ENCODE peak calls at places on chromosomes 12 and 14, in six cellular contexts. One of them, this sample, is unnamed. For H3K4me1, the result is how much of the 10 kb centered on the place peaks cover.

GRCh38 chr14:55625481-55625880 is 45.5 kb downstream of the KTN1 start:
- DNase-seq in adrenal gland: no peak
- DNase-seq in endodermal cell: no peak
- DNase-seq in left ventricle myocardium inferior: no peak
- DNase-seq in left lung: no peak
- DNase-seq in transverse colon: no peak
- DNase-seq in this sample: no peak

GRCh38 chr12:1605129-1606020 is 11.0 kb upstream of the FBXL14 start:
- DNase-seq in adrenal gland: peak
- DNase-seq in endodermal cell: peak
- DNase-seq in transverse colon: peak
- DNase-seq in left lung: peak
- DNase-seq in left ventricle myocardium inferior: peak
- DNase-seq in this sample: peak

GRCh38 chr14:24315807-24316596 is 4.7 kb downstream of the LTB4R start:
- DNase-seq in transverse colon: peak
- DNase-seq in endodermal cell: peak
- DNase-seq in left lung: peak
- DNase-seq in adrenal gland: peak
- DNase-seq in left ventricle myocardium inferior: peak
- DNase-seq in this sample: peak

GRCh38 chr12:26275313-26276257 is 80.2 kb downstream of the SSPN start:
- DNase-seq in left ventricle myocardium inferior: no peak
- DNase-seq in endodermal cell: no peak
- DNase-seq in left lung: no peak
- DNase-seq in transverse colon: no peak
- DNase-seq in adrenal gland: no peak
- DNase-seq in this sample: no peak

GRCh38 chr14:72663076-72663487 is 230.8 kb downstream of the DPF3 start:
- DNase-seq in left ventricle myocardium inferior: no peak
- DNase-seq in transverse colon: no peak
- DNase-seq in adrenal gland: no peak
- DNase-seq in endodermal cell: no peak
- DNase-seq in left lung: no peak
- DNase-seq in this sample: no peak

GRCh38 chr12:11144297-11144696 is 9.9 kb upstream of the TAS2R30 start:
- DNase-seq in endodermal cell: no peak
- DNase-seq in left lung: no peak
- DNase-seq in transverse colon: no peak
- DNase-seq in left ventricle myocardium inferior: no peak
- DNase-seq in adrenal gland: no peak
- DNase-seq in this sample: no peak

GRCh38 chr14:68291820-68292219 is 472.2 kb downstream of the RAD51B start:
- DNase-seq in adrenal gland: no peak
- DNase-seq in left ventricle myocardium inferior: no peak
- DNase-seq in left lung: no peak
- DNase-seq in transverse colon: no peak
- DNase-seq in endodermal cell: peak
- DNase-seq in this sample: no peak

GRCh38 chr14:34168656-34169055 is 217.8 kb upstream of the EGLN3 start:
- DNase-seq in adrenal gland: no peak
- DNase-seq in left lung: no peak
- DNase-seq in transverse colon: no peak
- DNase-seq in left ventricle myocardium inferior: no peak
- DNase-seq in endodermal cell: no peak
- DNase-seq in this sample: no peak

GRCh38 chr14:26719514-26719913 is 121.7 kb upstream of the NOVA1 start:
- DNase-seq in left lung: no peak
- DNase-seq in transverse colon: no peak
- DNase-seq in left ventricle myocardium inferior: no peak
- DNase-seq in endodermal cell: no peak
- DNase-seq in adrenal gland: no peak
- DNase-seq in this sample: no peak

GRCh38 chr14:67856806-67857205 is 37.2 kb downstream of the RAD51B start:
- DNase-seq in adrenal gland: no peak
- DNase-seq in left lung: no peak
- DNase-seq in endodermal cell: no peak
- DNase-seq in left ventricle myocardium inferior: no peak
- DNase-seq in transverse colon: no peak
- DNase-seq in this sample: no peak

GRCh38 chr12:14403711-14404164 is 38.3 kb downstream of the ATF7IP start:
- DNase-seq in endodermal cell: no peak
- DNase-seq in left ventricle myocardium inferior: no peak
- DNase-seq in left lung: no peak
- DNase-seq in transverse colon: no peak
- DNase-seq in adrenal gland: peak
- DNase-seq in this sample: no peak

GRCh38 chr12:95918194-95918993 is 24.0 kb downstream of the CCDC38 start:
- DNase-seq in endodermal cell: peak
- DNase-seq in left ventricle myocardium inferior: no peak
- DNase-seq in transverse colon: peak
- DNase-seq in left lung: no peak
- DNase-seq in adrenal gland: peak
- DNase-seq in this sample: no peak

GRCh38 chr12:19574606-19575005 is 135.3 kb downstream of the AEBP2 start:
- DNase-seq in endodermal cell: peak
- DNase-seq in left ventricle myocardium inferior: no peak
- DNase-seq in left lung: no peak
- DNase-seq in adrenal gland: no peak
- DNase-seq in transverse colon: no peak
- DNase-seq in this sample: no peak

GRCh38 chr14:31189346-31190219 is 18.0 kb downstream of the HECTD1 start:
- DNase-seq in endodermal cell: no peak
- DNase-seq in left ventricle myocardium inferior: no peak
- DNase-seq in left lung: no peak
- DNase-seq in transverse colon: no peak
- DNase-seq in adrenal gland: no peak
- DNase-seq in this sample: no peak

GRCh38 chr12:3304436-3305135 is 186.4 kb upstream of the PRMT8 start:
- DNase-seq in left lung: no peak
- DNase-seq in left ventricle myocardium inferior: no peak
- DNase-seq in adrenal gland: no peak
- DNase-seq in endodermal cell: no peak
- DNase-seq in transverse colon: no peak
- DNase-seq in this sample: no peak

GRCh38 chr14:39217214-39217879 is 16.4 kb upstream of the MIA2 start:
- DNase-seq in left ventricle myocardium inferior: no peak
- DNase-seq in adrenal gland: no peak
- DNase-seq in endodermal cell: no peak
- DNase-seq in left lung: no peak
- DNase-seq in transverse colon: no peak
- DNase-seq in this sample: no peak

GRCh38 chr12:30613119-30613830 is 82.4 kb downstream of the IPO8 start:
- DNase-seq in adrenal gland: no peak
- DNase-seq in left ventricle myocardium inferior: no peak
- DNase-seq in left lung: no peak
- DNase-seq in endodermal cell: no peak
- DNase-seq in transverse colon: no peak
- DNase-seq in this sample: no peak
- H3K4me1 ChIP-seq in adrenal gland: under half
- H3K4me1 ChIP-seq in left ventricle myocardium inferior: under half
- H3K4me1 ChIP-seq in left lung: under half
- H3K4me1 ChIP-seq in endodermal cell: under half
- H3K4me1 ChIP-seq in transverse colon: under half
- H3K4me1 ChIP-seq in this sample: under half

DNA sequence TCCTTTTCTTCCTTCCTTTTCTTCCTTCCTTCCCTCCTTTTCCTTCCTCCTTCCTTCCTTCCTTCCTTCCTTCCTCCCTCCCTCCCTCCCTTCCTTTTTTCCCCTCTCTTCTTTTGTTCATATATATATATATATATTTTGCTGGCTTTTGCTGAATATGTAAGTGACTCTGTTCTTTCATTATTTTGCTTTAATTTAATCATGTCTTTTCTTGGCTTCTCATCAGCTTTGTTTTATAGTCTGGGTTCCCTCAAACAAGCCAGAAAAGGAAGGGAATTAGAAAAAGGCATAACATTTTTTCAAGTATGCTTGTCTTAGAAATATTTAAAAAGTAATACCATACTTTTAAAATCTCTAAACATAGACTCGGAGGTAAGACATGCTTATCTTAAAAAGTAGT is 219.9 kb upstream of the ATXN7L3B start:
- DNase-seq in left lung: no peak
- DNase-seq in left ventricle myocardium inferior: no peak
- DNase-seq in transverse colon: no peak
- DNase-seq in adrenal gland: no peak
- DNase-seq in endodermal cell: no peak
- DNase-seq in this sample: no peak
- H3K27ac ChIP-seq in left lung: no peak
- H3K27ac ChIP-seq in left ventricle myocardium inferior: peak
- H3K27ac ChIP-seq in transverse colon: no peak
- H3K27ac ChIP-seq in adrenal gland: no peak
- H3K27ac ChIP-seq in endodermal cell: no peak
- H3K27ac ChIP-seq in this sample: no peak

GRCh38 chr12:93569656-93570551 is 2.6 kb upstream of the SOCS2 start:
- DNase-seq in adrenal gland: peak
- DNase-seq in transverse colon: peak
- DNase-seq in left lung: peak
- DNase-seq in left ventricle myocardium inferior: peak
- DNase-seq in endodermal cell: peak
- DNase-seq in this sample: peak

GRCh38 chr12:93572712-93573551 is 457 bp downstream of the SOCS2 start:
- DNase-seq in transverse colon: peak
- DNase-seq in left lung: peak
- DNase-seq in adrenal gland: peak
- DNase-seq in left ventricle myocardium inferior: peak
- DNase-seq in endodermal cell: peak
- DNase-seq in this sample: peak

GRCh38 chr12:93571854-93572711 is at the start of gene SOCS2:
- DNase-seq in endodermal cell: peak
- DNase-seq in transverse colon: peak
- DNase-seq in left ventricle myocardium inferior: peak
- DNase-seq in adrenal gland: peak
- DNase-seq in left lung: peak
- DNase-seq in this sample: peak

GRCh38 chr12:93570552-93571359 is 1.7 kb upstream of the SOCS2 start:
- DNase-seq in adrenal gland: peak
- DNase-seq in transverse colon: peak
- DNase-seq in left ventricle myocardium inferior: peak
- DNase-seq in endodermal cell: peak
- DNase-seq in left lung: peak
- DNase-seq in this sample: peak

GRCh38 chr12:93571360-93571853 is 1.1 kb upstream of the SOCS2 start:
- DNase-seq in adrenal gland: peak
- DNase-seq in endodermal cell: peak
- DNase-seq in left lung: peak
- DNase-seq in left ventricle myocardium inferior: peak
- DNase-seq in transverse colon: peak
- DNase-seq in this sample: peak
- TF ChIP-seq CTCF in adrenal gland: peak
- TF ChIP-seq CTCF in endodermal cell: peak
- TF ChIP-seq CTCF in left lung: no peak
- TF ChIP-seq CTCF in left ventricle myocardium inferior: peak
- TF ChIP-seq CTCF in transverse colon: peak
- TF ChIP-seq CTCF in this sample: no peak

GRCh38 chr12:124502379-124502778 is 65.0 kb downstream of the NCOR2 start:
- DNase-seq in left lung: no peak
- DNase-seq in left ventricle myocardium inferior: no peak
- DNase-seq in endodermal cell: no peak
- DNase-seq in transverse colon: no peak
- DNase-seq in adrenal gland: no peak
- DNase-seq in this sample: peak
- H3K4me1 ChIP-seq in left lung: under half
- H3K4me1 ChIP-seq in left ventricle myocardium inferior: half or more
- H3K4me1 ChIP-seq in endodermal cell: under half
- H3K4me1 ChIP-seq in transverse colon: under half
- H3K4me1 ChIP-seq in adrenal gland: under half
- H3K4me1 ChIP-seq in this sample: half or more

GRCh38 chr12:12915654-12916053 is 24.3 kb downstream of the GPRC5A start:
- DNase-seq in left ventricle myocardium inferior: no peak
- DNase-seq in endodermal cell: peak
- DNase-seq in left lung: no peak
- DNase-seq in transverse colon: no peak
- DNase-seq in adrenal gland: no peak
- DNase-seq in this sample: no peak

GRCh38 chr12:12919666-12920435 is 28.5 kb downstream of the GPRC5A start:
- DNase-seq in endodermal cell: peak
- DNase-seq in left ventricle myocardium inferior: no peak
- DNase-seq in transverse colon: no peak
- DNase-seq in adrenal gland: no peak
- DNase-seq in left lung: no peak
- DNase-seq in this sample: no peak

GRCh38 chr12:12913626-12914388 is 22.4 kb downstream of the GPRC5A start:
- DNase-seq in endodermal cell: peak
- DNase-seq in adrenal gland: peak
- DNase-seq in left ventricle myocardium inferior: no peak
- DNase-seq in transverse colon: no peak
- DNase-seq in left lung: no peak
- DNase-seq in this sample: no peak

GRCh38 chr12:12918781-12919180 is 27.4 kb downstream of the GPRC5A start:
- DNase-seq in endodermal cell: no peak
- DNase-seq in left ventricle myocardium inferior: no peak
- DNase-seq in left lung: no peak
- DNase-seq in adrenal gland: no peak
- DNase-seq in transverse colon: no peak
- DNase-seq in this sample: no peak

DNA sequence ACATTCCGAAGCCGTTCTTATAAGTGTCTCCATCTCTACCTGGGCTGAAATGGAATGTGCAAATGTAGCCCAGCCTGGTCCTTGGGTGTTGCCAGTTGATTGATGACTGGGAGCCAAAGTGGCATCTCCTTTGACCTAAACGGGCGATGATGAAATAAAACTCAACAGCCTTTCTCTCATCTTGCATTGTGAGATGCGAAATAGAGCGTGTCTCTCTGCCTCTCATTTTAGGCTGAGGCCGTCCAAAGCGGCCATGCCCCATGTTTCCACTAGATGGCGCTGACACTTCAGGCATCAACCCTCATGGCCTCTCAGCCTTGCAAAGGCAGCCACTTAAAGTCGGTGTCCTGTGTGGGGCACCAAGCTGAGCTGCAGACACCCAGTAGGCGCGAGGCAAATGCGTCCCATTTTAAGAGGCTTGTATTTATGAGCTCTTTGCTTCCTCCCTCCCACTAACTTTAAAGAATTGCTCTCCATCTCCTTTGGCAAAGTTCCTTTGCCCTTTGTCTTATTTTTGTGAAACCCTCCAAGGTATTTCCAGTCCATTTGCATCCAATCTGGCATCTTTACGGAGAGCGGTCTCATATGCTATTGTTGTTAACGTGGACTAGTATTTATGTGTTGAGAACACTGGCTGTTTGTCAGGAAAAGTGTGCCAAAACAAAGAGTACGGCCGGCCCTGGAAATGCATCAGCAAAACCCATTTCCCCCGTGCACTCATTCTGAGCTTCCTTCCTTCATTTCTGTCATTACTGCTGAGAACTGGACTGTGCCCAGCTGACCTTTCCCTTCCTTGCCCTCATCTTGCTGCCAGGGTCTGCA is 25.0 kb downstream of the GPRC5A start:
- DNase-seq in endodermal cell: peak
- DNase-seq in left lung: peak
- DNase-seq in transverse colon: peak
- DNase-seq in left ventricle myocardium inferior: peak
- DNase-seq in adrenal gland: peak
- DNase-seq in this sample: peak
- H3K27ac ChIP-seq in endodermal cell: no peak
- H3K27ac ChIP-seq in left lung: peak
- H3K27ac ChIP-seq in transverse colon: peak
- H3K27ac ChIP-seq in left ventricle myocardium inferior: peak
- H3K27ac ChIP-seq in adrenal gland: no peak
- H3K27ac ChIP-seq in this sample: peak

This sample was measured in psoas muscle.